ENCODE peak calls at places on chromosomes 2 and 18, in nine cellular contexts. F, U, J, V, P, K, N, C and Q are unnamed samples. For H3K4me1, the result is how much of the 10 kb centered on the place peaks cover.

GRCh38 chr2:147173186-147173575 is 671.6 kb upstream of the ACVR2A start:
- DNase-seq in F (peak), U (no peak), J (no peak), V (no peak), P (no peak), K (no peak), N (no peak), C (no peak), Q (no peak)

GRCh38 chr2:18792684-18793083 is 203.3 kb upstream of the NT5C1B start:
- DNase-seq in F (no peak), U (no peak), J (no peak), V (no peak), P (no peak), K (no peak), N (no peak), C (no peak), Q (no peak)

GRCh38 chr2:234495076-234495800 is 1.6 kb downstream of the ARL4C start:
- DNase-seq in F (no peak), U (no peak), J (no peak), V (peak), P (no peak), K (no peak), N (no peak), C (no peak), Q (no peak)

GRCh38 chr2:232641153-232641845 is 7.9 kb downstream of the EFHD1 start:
- DNase-seq in F (no peak), U (no peak), J (no peak), V (no peak), P (no peak), K (no peak), N (no peak), C (no peak), Q (no peak)

GRCh38 chr2:164567335-164567989 is 53.8 kb downstream of the GRB14 start:
- DNase-seq in F (peak), U (no peak), J (no peak), V (no peak), P (no peak), K (no peak), N (no peak), C (no peak), Q (no peak)

GRCh38 chr2:52054824-52055223 is 1022.9 kb upstream of the NRXN1 start:
- DNase-seq in F (no peak), U (no peak), J (no peak), V (no peak), P (no peak), K (no peak), N (no peak), C (no peak), Q (no peak)

GRCh38 chr2:134399096-134399495 is 145.2 kb downstream of the MGAT5 start:
- DNase-seq in F (no peak), U (no peak), J (no peak), V (no peak), P (no peak), K (no peak), N (no peak), C (no peak), Q (no peak)

GRCh38 chr2:189673661-189674373 is 653 bp upstream of the ANKAR start:
- DNase-seq in F (no peak), U (no peak), J (no peak), V (no peak), P (no peak), K (no peak), N (no peak), C (no peak), Q (no peak)

GRCh38 chr18:45688113-45688512 is 35.9 kb upstream of the SLC14A1 start:
- DNase-seq in F (no peak), U (no peak), J (no peak), V (no peak), P (no peak), K (no peak), N (no peak), C (no peak), Q (no peak)

GRCh38 chr2:120924924-120925323 is 189.3 kb downstream of the GLI2 start:
- DNase-seq in F (no peak), U (no peak), J (no peak), V (no peak), P (no peak), K (no peak), N (no peak), C (no peak), Q (no peak)

GRCh38 chr2:219752731-219753130 is 125.3 kb downstream of the SLC4A3 start:
- DNase-seq in F (no peak), U (no peak), J (no peak), V (no peak), P (no peak), K (no peak), N (no peak), C (no peak), Q (no peak)

GRCh38 chr2:74617123-74617522 is 31.0 kb downstream of the M1AP start:
- DNase-seq in F (no peak), U (no peak), J (no peak), V (no peak), P (no peak), K (no peak), N (no peak), C (no peak), Q (no peak)

GRCh38 chr2:228181098-228182019 is at the start of gene SPHKAP:
- DNase-seq in F (no peak), U (no peak), J (peak), V (no peak), P (no peak), K (peak), N (no peak), C (no peak), Q (peak)

GRCh38 chr18:22293417-22293816 is 124.0 kb downstream of the GATA6 start:
- DNase-seq in F (no peak), U (no peak), J (no peak), V (no peak), P (peak), K (no peak), N (no peak), C (no peak), Q (no peak)

GRCh38 chr18:68699043-68699442 is 15.9 kb downstream of the TMX3 start:
- DNase-seq in F (no peak), U (no peak), J (no peak), V (no peak), P (no peak), K (no peak), N (no peak), C (no peak), Q (no peak)

GRCh38 chr2:148814853-148815419 is 60.1 kb upstream of the KIF5C start:
- DNase-seq in F (no peak), U (no peak), J (no peak), V (peak), P (peak), K (peak), N (peak), C (peak), Q (no peak)

GRCh38 chr2:130762910-130763385 is 7.6 kb downstream of the AMER3 start:
- DNase-seq in F (no peak), U (no peak), J (no peak), V (no peak), P (no peak), K (no peak), N (no peak), C (no peak), Q (no peak)

GRCh38 chr2:25322313-25322712 is 19.4 kb downstream of the DNMT3A start:
- DNase-seq in F (no peak), U (no peak), J (no peak), V (no peak), P (no peak), K (no peak), N (no peak), C (no peak), Q (peak)

GRCh38 chr18:21686282-21687105 is 18.1 kb downstream of the ABHD3 start:
- DNase-seq in F (peak), U (no peak), J (no peak), V (no peak), P (no peak), K (no peak), N (no peak), C (no peak), Q (no peak)

GRCh38 chr18:13437801-13438506 is 219.4 kb downstream of the LDLRAD4 start:
- DNase-seq in F (no peak), U (no peak), J (no peak), V (no peak), P (no peak), K (no peak), N (peak), C (no peak), Q (no peak)

GRCh38 chr2:229350928-229351327 is 79.8 kb upstream of the PID1 start:
- DNase-seq in F (no peak), U (no peak), J (no peak), V (no peak), P (no peak), K (no peak), N (no peak), C (no peak), Q (no peak)

GRCh38 chr2:23489471-23490400 is 104.8 kb downstream of the KLHL29 start:
- DNase-seq in F (no peak), U (no peak), J (no peak), V (no peak), P (no peak), K (no peak), N (no peak), C (no peak), Q (no peak)

GRCh38 chr2:119338826-119339561 is 27.6 kb downstream of the C2orf76 start:
- DNase-seq in F (no peak), U (no peak), J (no peak), V (no peak), P (no peak), K (no peak), N (peak), C (no peak), Q (no peak)

GRCh38 chr18:11663630-11664029 is 25.4 kb upstream of the GNAL start:
- DNase-seq in F (no peak), U (no peak), J (no peak), V (no peak), P (no peak), K (no peak), N (no peak), C (no peak), Q (no peak)

GRCh38 chr2:188426121-188426520 is 134.4 kb downstream of the GULP1 start:
- DNase-seq in F (no peak), U (no peak), J (no peak), V (no peak), P (no peak), K (no peak), N (no peak), C (no peak), Q (no peak)

GRCh38 chr2:233967163-233967562 is 50.0 kb downstream of the TRPM8 start:
- DNase-seq in F (no peak), U (no peak), J (no peak), V (no peak), P (no peak), K (no peak), N (no peak), C (no peak), Q (no peak)

GRCh38 chr18:79434611-79435010 is 38.9 kb downstream of the NFATC1 start:
- DNase-seq in F (no peak), U (no peak), J (no peak), V (no peak), P (no peak), K (no peak), N (no peak), C (no peak), Q (no peak)

GRCh38 chr2:16643099-16643498 is 22.5 kb downstream of the CYRIA start:
- DNase-seq in F (no peak), U (no peak), J (no peak), V (no peak), P (no peak), K (no peak), N (no peak), C (no peak), Q (no peak)
- TF ChIP-seq CTCF in F (no peak), U (no peak), J (no peak), V (no peak), P (no peak), K (no peak), N (no peak), C (no peak), Q (no peak)

GRCh38 chr2:31947871-31948270 is 62.9 kb downstream of the MEMO1 start:
- DNase-seq in F (no peak), U (no peak), J (no peak), V (no peak), P (no peak), K (no peak), N (no peak), C (no peak), Q (no peak)

GRCh38 chr2:31946838-31947237 is 64.0 kb downstream of the MEMO1 start:
- DNase-seq in F (no peak), U (no peak), J (no peak), V (no peak), P (no peak), K (no peak), N (no peak), C (no peak), Q (no peak)

GRCh38 chr2:31943636-31944225 is 67.1 kb downstream of the MEMO1 start:
- DNase-seq in F (no peak), U (no peak), J (no peak), V (no peak), P (no peak), K (no peak), N (no peak), C (no peak), Q (no peak)

GRCh38 chr2:31945572-31945935 is 65.3 kb downstream of the MEMO1 start:
- DNase-seq in F (no peak), U (no peak), J (no peak), V (no peak), P (no peak), K (no peak), N (no peak), C (no peak), Q (no peak)

DNA sequence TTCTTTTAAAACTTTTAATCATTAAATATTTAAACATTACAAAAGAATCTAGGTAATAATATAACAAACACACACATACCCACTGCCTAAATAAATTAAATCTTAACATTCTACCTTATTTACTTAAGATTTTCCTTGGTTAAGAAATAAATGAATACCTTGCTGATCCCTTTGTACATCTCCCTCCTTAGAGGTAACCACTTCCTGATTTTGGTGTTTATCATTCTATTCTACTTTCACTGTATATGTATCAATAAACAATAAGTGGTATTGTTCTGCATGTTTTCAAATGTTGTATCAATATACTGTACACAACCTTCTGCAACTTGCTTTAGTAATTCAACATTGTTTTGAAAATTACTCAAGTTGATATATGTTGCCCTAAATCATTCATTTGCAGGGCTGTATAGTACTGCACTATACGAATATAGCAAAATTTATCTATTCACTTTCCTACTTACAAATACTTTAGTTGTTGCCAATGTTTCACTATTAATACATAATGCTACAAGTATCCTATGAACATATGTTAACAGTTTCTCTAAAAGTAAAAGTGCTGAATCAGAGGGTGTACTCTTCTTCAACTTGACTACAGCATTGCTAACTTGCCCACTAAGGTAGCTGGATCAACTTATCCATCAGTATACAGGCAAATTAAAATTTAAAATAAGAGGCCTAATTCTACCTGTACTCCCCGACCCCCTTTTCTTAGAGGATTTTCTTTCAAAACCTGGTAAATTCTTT is 65.8 kb downstream of the MEMO1 start:
- DNase-seq in F (no peak), U (no peak), J (no peak), V (no peak), P (no peak), K (no peak), N (no peak), C (no peak), Q (no peak)
- H3K27ac ChIP-seq in F (no peak), U (no peak), J (no peak), V (no peak), P (no peak), K (no peak), N (no peak), C (no peak), Q (no peak)

DNA sequence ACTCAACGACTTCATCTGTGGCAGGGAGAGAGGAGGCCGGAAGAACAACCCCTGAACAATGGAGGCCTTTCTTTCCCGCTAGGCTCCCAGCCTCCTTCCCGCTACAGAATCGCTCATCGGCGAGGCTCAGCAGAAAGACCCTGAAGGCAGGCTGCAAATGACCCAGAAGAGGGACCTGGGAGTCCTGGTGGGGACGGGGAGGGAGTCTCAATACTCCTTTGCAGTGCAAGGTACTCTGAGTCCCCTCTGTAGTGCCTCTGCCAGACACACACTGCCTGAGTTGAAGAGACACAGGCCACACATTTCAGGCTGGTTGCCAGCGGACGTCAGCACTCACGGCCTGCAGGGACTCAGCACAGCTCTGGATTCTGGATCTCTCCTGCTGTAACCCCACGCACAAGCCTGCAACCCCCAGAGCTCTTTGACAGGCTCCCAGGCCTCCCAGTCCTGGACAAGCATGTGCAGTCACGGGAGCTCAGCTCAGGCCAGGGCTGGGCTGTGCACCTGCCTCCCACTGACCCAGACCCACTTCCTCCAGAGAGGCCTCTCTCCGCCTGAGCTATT is 6.1 kb downstream of the GPR17 start:
- DNase-seq in F (no peak), U (no peak), J (peak), V (no peak), P (peak), K (no peak), N (peak), C (peak), Q (peak)
- H3K4me1 ChIP-seq in F (under half), U (half or more), J (half or more), V (under half), P (under half), K (under half), N (half or more), C (under half), Q (under half)

GRCh38 chr18:51323941-51324340 is 126.5 kb upstream of the MEX3C start:
- DNase-seq in F (no peak), U (no peak), J (no peak), V (no peak), P (no peak), K (no peak), N (no peak), C (no peak), Q (no peak)

DNA sequence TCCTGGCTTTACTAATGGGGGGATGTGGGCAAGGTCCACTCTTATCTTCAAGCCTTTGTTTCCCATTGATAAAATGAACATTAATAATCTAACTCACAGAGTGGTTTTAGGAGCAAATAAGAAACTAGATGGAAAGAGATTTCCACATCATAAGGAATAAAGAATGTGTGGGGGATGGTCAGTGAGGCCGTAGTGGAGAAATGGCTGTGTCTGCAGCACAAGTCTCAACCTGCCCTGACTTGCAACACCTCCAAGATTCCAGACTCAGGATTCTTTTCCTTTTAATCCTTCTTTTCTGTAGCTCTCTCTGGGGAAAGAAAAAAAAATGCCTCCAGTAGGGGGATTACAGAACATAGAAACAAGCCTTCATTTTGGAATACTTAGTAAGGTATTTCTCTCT is 124.2 kb upstream of the MEX3C start:
- DNase-seq in F (no peak), U (no peak), J (no peak), V (no peak), P (no peak), K (no peak), N (no peak), C (no peak), Q (no peak)
- TF ChIP-seq CTCF in F (no peak), U (no peak), J (no peak), V (no peak), P (no peak), K (no peak), N (no peak), C (no peak), Q (no peak)

GRCh38 chr2:240454031-240454901 is 18.8 kb downstream of the GPC1 start:
- DNase-seq in F (no peak), U (no peak), J (no peak), V (no peak), P (no peak), K (no peak), N (no peak), C (no peak), Q (peak)

GRCh38 chr2:240457223-240458043 is 22.0 kb downstream of the GPC1 start:
- DNase-seq in F (peak), U (no peak), J (no peak), V (peak), P (peak), K (peak), N (no peak), C (no peak), Q (peak)

GRCh38 chr2:240455227-240455718 is 19.8 kb downstream of the GPC1 start:
- DNase-seq in F (no peak), U (no peak), J (no peak), V (no peak), P (no peak), K (no peak), N (no peak), C (no peak), Q (peak)

GRCh38 chr2:240456607-240457222 is 21.3 kb downstream of the GPC1 start:
- DNase-seq in F (no peak), U (no peak), J (no peak), V (peak), P (no peak), K (no peak), N (no peak), C (no peak), Q (peak)

GRCh38 chr2:240455719-240456606 is 20.5 kb downstream of the GPC1 start:
- DNase-seq in F (no peak), U (no peak), J (no peak), V (peak), P (no peak), K (peak), N (no peak), C (peak), Q (peak)
- H3K27ac ChIP-seq in F (no peak), U (no peak), J (peak), V (peak), P (no peak), K (no peak), N (no peak), C (no peak), Q (no peak)

DNA sequence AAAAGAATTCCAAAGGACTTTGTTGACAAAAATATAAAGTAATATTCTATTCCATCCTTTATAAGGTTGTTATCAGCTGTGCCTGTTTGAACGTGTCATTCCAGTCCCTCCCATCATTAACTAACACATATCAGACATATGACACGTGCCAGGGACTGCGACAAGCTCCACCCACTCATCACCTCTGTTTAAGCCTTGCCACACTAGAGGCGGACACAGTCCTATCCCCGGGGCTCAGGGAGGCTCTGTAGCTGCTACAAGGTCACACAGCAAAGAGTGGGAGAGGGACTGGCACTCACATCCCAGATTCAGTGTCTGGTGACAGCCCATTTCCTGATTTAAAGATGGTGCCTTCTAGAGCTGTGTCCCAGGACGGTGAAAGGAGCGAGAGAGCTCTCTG is 30.0 kb downstream of the TBC1D8 start:
- DNase-seq in F (no peak), U (no peak), J (no peak), V (no peak), P (peak), K (no peak), N (peak), C (no peak), Q (peak)
- H3K4me1 ChIP-seq in F (half or more), U (half or more), J (half or more), V (half or more), P (half or more), K (under half), N (under half), C (under half), Q (half or more)